ENCODE peak calls at places on chromosome 18, in five cellular contexts. J is H9, T is WTC11, P is HCT116, D is AG04450. W is an unnamed sample.

GRCh38 chr18:36337679-36338419 is 40.3 kb downstream of the FHOD3 start:
- DNase-seq in P (no peak), J (peak; percentile 12), T (no peak), D (no peak), W (no peak)

GRCh38 chr18:22093731-22094374 is 75.5 kb upstream of the GATA6 start:
- DNase-seq in T (no peak), J (no peak), D (no peak), P (no peak), W (no peak)

GRCh38 chr18:51255694-51256093 is 58.2 kb upstream of the MEX3C start:
- DNase-seq in T (no peak), D (no peak), P (no peak), J (no peak), W (peak; percentile 5)

GRCh38 chr18:79897940-79898625 is 53.4 kb downstream of the SLC66A2 start:
- DNase-seq in P (no peak), J (no peak), D (no peak), T (no peak), W (no peak)

GRCh38 chr18:56650056-56650455 is 1.1 kb upstream of the WDR7 start:
- DNase-seq in J (no peak), T (no peak), P (no peak), D (no peak), W (no peak)

GRCh38 chr18:22045221-22045918 is 124.0 kb upstream of the GATA6 start:
- DNase-seq in J (no peak), T (no peak), D (no peak), P (no peak), W (no peak)

GRCh38 chr18:43108469-43108868 is 7.0 kb downstream of the RIT2 start:
- DNase-seq in D (no peak), J (no peak), T (no peak), P (no peak), W (no peak)

GRCh38 chr18:37565138-37565984 is at the start of gene CELF4:
- DNase-seq in T (peak; percentile 40), J (no peak), D (no peak), P (no peak), W (no peak)

GRCh38 chr18:58596265-58596681 is 32.6 kb downstream of the ALPK2 start:
- DNase-seq in D (no peak), J (no peak), T (no peak), P (no peak), W (no peak)

GRCh38 chr18:62999392-62999791 is 284.1 kb downstream of the PHLPP1 start:
- DNase-seq in P (no peak), T (no peak), J (no peak), D (no peak), W (no peak)

GRCh38 chr18:76336241-76336640 is 158.8 kb downstream of the ZNF516 start:
- DNase-seq in D (no peak), J (no peak), T (no peak), P (no peak), W (no peak)

GRCh38 chr18:57438669-57439616 is 3.8 kb downstream of the ONECUT2 start:
- DNase-seq in J (no peak), D (no peak), T (no peak), P (no peak), W (no peak)

GRCh38 chr18:74171910-74172606 is 23.7 kb downstream of the TIMM21 start:
- DNase-seq in T (no peak), D (no peak), J (no peak), P (no peak), W (no peak)

GRCh38 chr18:77067315-77068061 is 65.1 kb downstream of the MBP start:
- DNase-seq in P (peak; percentile 75), J (no peak), D (peak; percentile 64), T (no peak), W (peak; percentile 69)

GRCh38 chr18:79718126-79718525 is 38.5 kb downstream of the CTDP1 start:
- DNase-seq in D (no peak), T (no peak), J (no peak), P (no peak), W (no peak)

GRCh38 chr18:62702259-62702658 is 13.1 kb upstream of the PHLPP1 start:
- DNase-seq in D (no peak), P (no peak), J (no peak), T (no peak), W (no peak)

GRCh38 chr18:33051397-33051796 is 278.6 kb upstream of the KLHL14 start:
- DNase-seq in P (no peak), D (no peak), J (no peak), T (no peak), W (no peak)

GRCh38 chr18:73947180-73947989 is 200.2 kb downstream of the FBXO15 start:
- DNase-seq in T (no peak), J (no peak), D (no peak), P (no peak), W (peak; percentile 91)

GRCh38 chr18:32553640-32554039 is 83.0 kb upstream of the GAREM1 start:
- DNase-seq in T (no peak), P (no peak), D (no peak), J (no peak), W (no peak)

GRCh38 chr18:34624551-34624950 is 85.5 kb upstream of the DTNA start:
- DNase-seq in T (no peak), P (no peak), D (no peak), J (no peak), W (peak; percentile 21)

GRCh38 chr18:79643049-79643765 is 36.4 kb upstream of the CTDP1 start:
- DNase-seq in T (no peak), P (no peak), J (no peak), D (no peak), W (no peak)

GRCh38 chr18:1012775-1013174 is 108.1 kb downstream of the ADCYAP1 start:
- DNase-seq in J (no peak), P (no peak), T (no peak), D (no peak), W (no peak)

GRCh38 chr18:12841070-12841469 is 43.0 kb downstream of the PTPN2 start:
- DNase-seq in P (no peak), T (no peak), D (no peak), J (no peak), W (no peak)

GRCh38 chr18:48733854-48734253 is 195.0 kb downstream of the CTIF start:
- DNase-seq in J (no peak), T (no peak), P (no peak), D (no peak), W (no peak)

GRCh38 chr18:13450289-13451207 is 232.0 kb downstream of the LDLRAD4 start:
- DNase-seq in D (no peak), P (no peak), T (no peak), J (no peak), W (no peak)

GRCh38 chr18:44130365-44130942 is 550.2 kb upstream of the SETBP1 start:
- DNase-seq in D (no peak), T (peak; percentile 33), P (no peak), J (peak; percentile 36), W (no peak)

GRCh38 chr18:10067670-10068659 is 154.1 kb downstream of the VAPA start:
- DNase-seq in J (no peak), T (no peak), P (no peak), D (no peak), W (no peak)

GRCh38 chr18:76573325-76574025 is 78.4 kb upstream of the ZNF516 start:
- DNase-seq in P (no peak), D (no peak), T (no peak), J (no peak), W (no peak)

GRCh38 chr18:63320690-63321265 is 1.2 kb upstream of the BCL2 start:
- DNase-seq in D (no peak), J (peak; percentile 49), P (no peak), T (peak; percentile 32), W (no peak)

GRCh38 chr18:69838620-69839411 is 108.9 kb downstream of the CD226 start:
- DNase-seq in D (no peak), J (peak; percentile 91), T (peak; percentile 76), P (peak; percentile 90), W (peak; percentile 11)

DNA sequence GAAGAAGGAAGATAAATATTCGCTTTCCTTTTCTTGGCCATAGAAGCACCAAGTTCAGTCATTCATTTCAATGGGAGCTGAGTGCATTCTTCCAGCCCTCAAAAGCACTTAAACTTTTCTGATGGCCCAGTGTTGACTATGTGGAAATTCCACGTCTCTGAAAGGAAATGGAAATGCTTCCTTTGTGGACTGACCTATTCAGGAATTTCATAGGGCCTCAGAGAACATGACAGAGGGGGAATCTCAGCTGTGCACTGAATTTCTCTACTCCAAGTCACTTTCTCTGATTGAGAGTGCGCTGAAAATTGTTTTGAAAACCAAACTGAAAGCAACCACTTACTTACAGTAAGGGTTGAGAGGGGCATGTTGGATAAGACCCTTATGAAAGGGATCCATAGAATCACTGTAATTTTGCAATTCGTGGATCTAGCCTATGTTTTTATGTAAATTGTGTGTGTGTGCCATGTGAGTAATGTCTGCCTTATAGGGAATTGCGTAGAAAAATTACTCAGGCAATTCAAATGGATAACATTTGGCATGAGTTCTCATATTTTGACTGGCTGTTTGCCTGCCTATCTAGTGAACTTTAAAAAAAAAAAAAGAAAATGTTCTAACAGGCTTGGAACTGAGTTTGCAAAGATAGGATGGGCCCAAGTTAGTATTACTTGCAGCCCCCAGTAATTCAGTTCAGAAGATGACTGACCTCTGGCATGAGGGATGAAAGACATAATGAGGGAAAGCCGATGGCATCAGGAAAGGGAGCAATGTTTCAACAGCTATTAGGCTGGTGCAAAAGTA is 437.0 kb downstream of the PTPRM start:
- DNase-seq in T (no peak), D (no peak), P (no peak), J (no peak), W (no peak)
- TF ChIP-seq CTCF in T (no peak), D (no peak), P (no peak), J (no peak), W (no peak)

GRCh38 chr18:3985664-3986063 is 469.4 kb downstream of the DLGAP1 start:
- DNase-seq in T (no peak), P (no peak), D (peak; percentile 59), J (no peak), W (peak; percentile 43)
- TF ChIP-seq CTCF in T (no peak), P (no peak), D (peak; percentile 19), J (no peak), W (no peak)

GRCh38 chr18:47203626-47204464 is 27.7 kb upstream of the IER3IP1 start:
- DNase-seq in T (no peak), P (no peak), D (no peak), J (no peak), W (no peak)

GRCh38 chr18:47206945-47207637 is 30.9 kb upstream of the IER3IP1 start:
- DNase-seq in J (no peak), P (no peak), D (no peak), T (no peak), W (no peak)

GRCh38 chr18:47209166-47209565 is 33.0 kb upstream of the IER3IP1 start:
- DNase-seq in J (no peak), T (no peak), D (no peak), P (no peak), W (no peak)

DNA sequence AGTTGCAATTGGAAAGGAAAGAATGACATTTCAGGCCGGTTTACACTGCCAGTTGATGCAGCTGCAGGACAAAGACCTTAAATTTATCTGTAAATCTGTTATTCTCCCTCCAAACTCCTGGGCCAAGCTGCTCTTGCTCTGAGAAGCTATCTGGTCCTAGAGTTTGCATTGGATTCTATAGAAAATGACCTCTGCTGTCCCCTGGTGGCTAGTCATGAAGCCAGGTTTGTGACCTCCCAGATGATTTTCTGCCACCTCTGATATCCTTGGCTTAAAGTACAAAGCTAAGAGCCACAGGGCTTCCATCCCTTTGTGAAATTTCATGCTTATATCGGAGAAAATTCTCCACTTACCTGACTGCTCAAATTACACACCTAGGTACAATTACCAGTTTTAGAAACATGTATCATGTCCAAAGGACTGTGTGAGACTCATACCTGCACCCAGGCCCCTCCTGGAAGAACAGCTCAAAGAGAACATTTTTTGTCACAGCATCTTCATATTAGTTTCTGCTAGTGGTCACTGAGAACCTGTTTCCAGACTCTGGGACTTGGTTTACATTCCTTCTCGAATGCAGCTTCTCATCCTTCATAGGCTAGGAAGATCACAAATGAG is 28.9 kb upstream of the IER3IP1 start:
- DNase-seq in T (peak; percentile 65), D (peak; percentile 3), P (peak; percentile 29), J (peak; percentile 60), W (no peak)
- TF ChIP-seq CTCF in T (peak; percentile 54), D (peak; percentile 93), P (peak; percentile 86), J (peak; percentile 92), W (peak; percentile 85)

GRCh38 chr18:65091737-65092329 is 659.0 kb upstream of the CDH7 start:
- DNase-seq in P (no peak), J (peak; percentile 31), D (no peak), T (no peak), W (no peak)
- TF ChIP-seq CTCF in P (peak; percentile 32), J (peak; percentile 73), D (no peak), T (no peak), W (peak; percentile 22)

W was measured in HFF-Myc.